ENCODE peak calls at places on chromosomes 11 and 22, in four cellular contexts. M is lower leg skin, F is neural progenitor cell, Z is T-helper 2 cell. L is an unnamed sample.
A peak's percentile ranks its signal among the peaks of the same experiment; 100 is the strongest.

GRCh38 chr11:115893701-115894100 is 389.5 kb upstream of the CADM1 start:
- DNase-seq in F (no peak), M (no peak), Z (no peak), L (peak; percentile 10)

GRCh38 chr11:72641900-72642814 is 32.1 kb downstream of the PDE2A start:
- DNase-seq in F (peak; percentile 75), Z (no peak), M (peak; percentile 89), L (no peak)

GRCh38 chr11:121754603-121755002 is 301.8 kb upstream of the SORL1-AS1 start:
- DNase-seq in Z (no peak), F (no peak), M (peak; percentile 82), L (peak; percentile 14)

GRCh38 chr11:112172362-112172994 is 2.8 kb upstream of the BCO2 start:
- DNase-seq in F (no peak), Z (no peak), M (no peak), L (peak; percentile 69)

GRCh38 chr11:103055174-103055890 is 36.6 kb downstream of the DCUN1D5 start:
- DNase-seq in Z (no peak), M (no peak), F (peak; percentile 61), L (peak; percentile 65)

GRCh38 chr22:22158965-22159364 is 85.6 kb upstream of the VPREB1 start:
- DNase-seq in Z (no peak), F (no peak), M (no peak), L (no peak)

GRCh38 chr22:32619614-32620426 is 145.2 kb downstream of the FBXO7 start:
- DNase-seq in F (no peak), M (no peak), Z (no peak), L (peak; percentile 89)

GRCh38 chr11:25943777-25944661 is 387.9 kb upstream of the ANO3 start:
- DNase-seq in M (no peak), F (peak; percentile 21), Z (no peak), L (no peak)

GRCh38 chr22:39439170-39439569 is 17.6 kb upstream of the MGAT3 start:
- DNase-seq in M (no peak), F (no peak), Z (no peak), L (peak; percentile 76)

GRCh38 chr11:62555464-62556092 is 9.0 kb upstream of the AHNAK start:
- DNase-seq in Z (peak; percentile 86), M (peak; percentile 85), F (peak; percentile 49), L (peak; percentile 30)

GRCh38 chr11:12745787-12746186 is 71.6 kb downstream of the TEAD1 start:
- DNase-seq in F (peak; percentile 37), M (no peak), Z (no peak), L (no peak)

GRCh38 chr22:50625131-50625567 is 2.8 kb downstream of the ARSA start:
- DNase-seq in M (peak; percentile 82), Z (no peak), F (no peak), L (no peak)

GRCh38 chr11:107898270-107898669 is 30.0 kb upstream of the RAB39A start:
- DNase-seq in F (peak; percentile 44), M (no peak), Z (no peak), L (peak; percentile 63)

GRCh38 chr11:123718075-123718868 is 23.2 kb downstream of the ZNF202 start:
- DNase-seq in Z (no peak), F (no peak), M (no peak), L (no peak)

GRCh38 chr11:1943977-1944376 is 3.2 kb upstream of the MRPL23 start:
- DNase-seq in Z (no peak), M (peak; percentile 84), F (no peak), L (peak; percentile 5)

GRCh38 chr11:65858354-65859133 is 564 bp upstream of the CFL1 start:
- DNase-seq in Z (no peak), F (no peak), M (no peak), L (no peak)

GRCh38 chr11:43868852-43869567 is 11.6 kb upstream of the ALKBH3 start:
- DNase-seq in Z (peak; percentile 62), M (no peak), F (no peak), L (peak; percentile 80)